ENCODE peak calls at places on chromosome 21, in ten cellular contexts. C is amygdala; T is CD4-positive, alpha-beta T cell; M is NCI-H1417 treated with DMSO at 0.1 percent for 48 hours; S is fibroblast of lung; I is globus pallidus; P is body of pancreas; J is hepatic stellate cell; B is NCI-H1105; H is stimulated activated CD4-positive, alpha-beta T cell treated with anti-CD3 and anti-CD28 coated beads, Interleukin-2, amount 100 ng/mL, for 48 hours. K is an unnamed sample.

GRCh38 chr21:35226960-35227741 is 178.0 kb upstream of the RUNX1 start:
- DNase-seq in C (no peak), T (peak), M (no peak), S (no peak), I (no peak), P (no peak), J (no peak), B (no peak), H (no peak), K (no peak)

GRCh38 chr21:16535100-16535418 is 805.3 kb downstream of the USP25 start:
- DNase-seq in C (peak), T (no peak), M (no peak), S (peak), I (peak), P (peak), J (peak), B (peak), H (no peak), K (peak)

GRCh38 chr21:31798842-31799691 is 67.1 kb upstream of the SCAF4 start:
- DNase-seq in C (no peak), T (no peak), M (no peak), S (no peak), I (no peak), P (no peak), J (no peak), B (peak), H (no peak), K (no peak)

GRCh38 chr21:37601027-37601426 is 234.5 kb downstream of the DYRK1A start:
- DNase-seq in C (no peak), T (no peak), M (no peak), S (no peak), I (no peak), P (no peak), J (no peak), B (no peak), H (no peak), K (no peak)

GRCh38 chr21:33332143-33332542 is 7.4 kb downstream of the IFNAR1 start:
- DNase-seq in C (no peak), T (no peak), M (no peak), S (no peak), I (no peak), P (no peak), J (no peak), B (no peak), H (no peak), K (no peak)

GRCh38 chr21:34180826-34181359 is 107.5 kb downstream of the MRPS6 start:
- DNase-seq in C (no peak), T (no peak), M (no peak), S (no peak), I (peak), P (no peak), J (no peak), B (no peak), H (no peak), K (no peak)

GRCh38 chr21:45384656-45385548 is 20.1 kb upstream of the COL18A1 start:
- DNase-seq in C (no peak), T (no peak), M (no peak), S (no peak), I (no peak), P (no peak), J (no peak), B (no peak), H (no peak), K (no peak)

GRCh38 chr21:34732388-34732821 is 63.6 kb downstream of the CLIC6 start:
- DNase-seq in C (no peak), T (no peak), M (no peak), S (no peak), I (no peak), P (no peak), J (no peak), B (no peak), H (no peak), K (peak)

GRCh38 chr21:45510466-45510955 is 31.7 kb downstream of the SLC19A1 start:
- DNase-seq in C (no peak), T (no peak), M (no peak), S (no peak), I (no peak), P (no peak), J (no peak), B (no peak), H (no peak), K (no peak)

GRCh38 chr21:15775981-15776380 is 46.2 kb downstream of the USP25 start:
- DNase-seq in C (no peak), T (no peak), M (no peak), S (peak), I (no peak), P (no peak), J (peak), B (no peak), H (no peak), K (peak)

K was measured in MCF 10A.